ENCODE peak calls at places on chromosomes 12 and 14, in six cellular contexts. P is left lung, C is fibroblast of lung, K is astrocyte, J is K562, M is stomach. U is an unnamed sample.

GRCh38 chr14:29222671-29223268 is 456.2 kb downstream of the FOXG1 start:
- DNase-seq in P (no peak), C (peak), K (peak), J (no peak), M (no peak), U (no peak)

GRCh38 chr14:54200726-54201125 is 196.1 kb upstream of the CDKN3 start:
- DNase-seq in P (no peak), C (no peak), K (no peak), J (no peak), M (no peak), U (no peak)

GRCh38 chr14:74867673-74868072 is 8.3 kb downstream of the PROX2 start:
- DNase-seq in P (no peak), C (no peak), K (peak), J (no peak), M (no peak), U (no peak)

GRCh38 chr14:36279306-36280244 is 40.9 kb downstream of the MBIP start:
- DNase-seq in P (no peak), C (no peak), K (no peak), J (no peak), M (no peak), U (no peak)

GRCh38 chr12:45966486-45966885 is 23.9 kb downstream of the SCAF11 start:
- DNase-seq in P (no peak), C (peak), K (peak), J (no peak), M (no peak), U (no peak)

GRCh38 chr14:92516966-92517350 is 3.4 kb downstream of the RIN3 start:
- DNase-seq in P (no peak), C (no peak), K (no peak), J (no peak), M (no peak), U (no peak)

GRCh38 chr12:131749618-131750315 is 38.9 kb downstream of the SFSWAP start:
- DNase-seq in P (no peak), C (no peak), K (no peak), J (no peak), M (no peak), U (no peak)

GRCh38 chr14:74571441-74571841 is 40.6 kb downstream of the LTBP2 start:
- DNase-seq in P (no peak), C (peak), K (peak), J (no peak), M (no peak), U (no peak)

GRCh38 chr14:106790189-106791036 is 1264.0 kb downstream of the TMEM121 start:
- DNase-seq in P (peak), C (no peak), K (no peak), J (peak), M (peak), U (no peak)

GRCh38 chr14:92253381-92253894 is 69.5 kb upstream of the SLC24A4 start:
- DNase-seq in P (no peak), C (no peak), K (no peak), J (no peak), M (no peak), U (peak)

GRCh38 chr14:44775248-44775647 is 186.5 kb downstream of the KLHL28 start:
- DNase-seq in P (no peak), C (no peak), K (no peak), J (no peak), M (no peak), U (no peak)

DNA sequence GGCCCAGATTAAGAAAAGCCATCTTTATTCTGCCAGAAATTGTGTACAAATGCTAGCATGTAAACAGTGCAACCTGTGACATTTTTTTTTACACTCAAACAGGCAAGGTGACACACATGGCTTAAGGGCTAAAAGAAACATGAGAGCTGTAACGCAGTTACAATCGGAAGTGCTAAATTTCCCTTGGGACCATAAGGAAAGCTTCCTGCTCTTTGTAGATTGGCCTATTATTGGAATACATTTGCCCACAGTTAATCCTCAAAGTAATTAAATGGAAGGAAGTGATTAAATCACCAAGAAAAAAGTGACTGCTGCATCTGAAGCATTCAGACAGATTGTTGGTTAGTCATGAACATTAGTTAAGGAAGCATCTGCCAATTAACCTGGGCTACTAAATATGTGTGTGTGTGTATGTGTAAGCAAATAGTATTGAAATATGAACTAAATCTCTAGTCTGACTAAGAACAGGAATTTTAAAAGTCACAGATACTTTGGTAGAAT is 356.7 kb upstream of the ATP2B1 start:
- DNase-seq in P (no peak), C (no peak), K (no peak), J (no peak), M (no peak), U (no peak)
- H3K4me3 ChIP-seq in P (no peak), C (no peak), K (no peak), J (no peak), M (no peak), U (no peak)

GRCh38 chr12:119417440-119417839 is 82.9 kb downstream of the CCDC60 start:
- DNase-seq in P (no peak), C (no peak), K (no peak), J (no peak), M (no peak), U (no peak)
- TF ChIP-seq CTCF in P (no peak), C (no peak), K (no peak), J (no peak), M (no peak), U (no peak)

GRCh38 chr14:32940066-32940651 is 1.5 kb downstream of the NPAS3 start:
- DNase-seq in P (no peak), C (peak), K (peak), J (no peak), M (no peak), U (no peak)
- H3K27ac ChIP-seq in P (no peak), C (no peak), K (peak), J (no peak), M (peak), U (peak)

DNA sequence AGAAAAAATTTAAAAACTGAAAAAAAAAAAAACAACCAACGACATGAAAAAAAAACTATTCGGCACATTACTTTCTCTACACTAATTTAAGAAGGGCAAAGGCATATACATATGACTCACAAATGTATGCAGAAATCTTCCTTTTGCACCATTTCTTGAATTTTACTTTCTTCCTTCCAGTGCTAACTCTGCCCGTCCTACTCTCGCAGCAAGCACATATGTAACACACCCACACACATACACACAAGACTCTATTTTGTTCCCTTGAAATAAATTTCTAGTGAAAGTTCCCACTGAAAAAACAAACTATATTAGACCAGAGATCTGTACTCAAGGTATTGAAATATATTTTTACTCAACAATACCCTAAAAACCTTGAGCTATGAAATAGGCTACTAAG is 14.6 kb downstream of the BTG1 start:
- DNase-seq in P (no peak), C (no peak), K (no peak), J (no peak), M (no peak), U (no peak)
- H3K4me3 ChIP-seq in P (no peak), C (no peak), K (no peak), J (no peak), M (no peak), U (peak)

GRCh38 chr14:100708349-100709217 is 18.1 kb upstream of the DLK1 start:
- DNase-seq in P (peak), C (peak), K (no peak), J (no peak), M (peak), U (no peak)
- TF ChIP-seq CTCF in P (peak), C (no peak), K (no peak), J (no peak), M (peak), U (no peak)

GRCh38 chr14:47715330-47715729 is 39.9 kb upstream of the MDGA2 start:
- DNase-seq in P (no peak), C (peak), K (peak), J (no peak), M (no peak), U (no peak)
- H3K27ac ChIP-seq in P (no peak), C (no peak), K (no peak), J (no peak), M (no peak), U (no peak)

DNA sequence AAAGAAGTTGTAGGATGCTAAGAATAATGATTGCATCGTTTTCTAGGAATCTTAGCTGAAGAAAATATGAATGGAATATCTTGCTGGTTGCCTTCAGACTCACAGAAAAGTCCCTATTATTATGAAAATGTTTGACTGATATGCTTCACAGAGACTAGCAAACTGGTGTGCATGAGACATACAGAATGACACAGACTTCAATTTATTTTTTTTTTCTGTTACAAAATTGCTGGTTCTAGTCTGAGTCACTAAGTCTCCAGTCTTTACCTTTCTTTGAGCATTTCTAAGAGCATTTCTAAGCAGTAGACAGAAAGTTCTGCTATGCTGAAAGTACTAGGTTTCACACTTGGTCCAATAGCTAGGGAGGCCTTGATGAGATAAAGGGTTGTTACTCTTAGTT is 377.6 kb upstream of the ATP2B1 start:
- DNase-seq in P (no peak), C (no peak), K (no peak), J (no peak), M (no peak), U (no peak)
- H3K4me3 ChIP-seq in P (no peak), C (no peak), K (no peak), J (no peak), M (no peak), U (no peak)

DNA sequence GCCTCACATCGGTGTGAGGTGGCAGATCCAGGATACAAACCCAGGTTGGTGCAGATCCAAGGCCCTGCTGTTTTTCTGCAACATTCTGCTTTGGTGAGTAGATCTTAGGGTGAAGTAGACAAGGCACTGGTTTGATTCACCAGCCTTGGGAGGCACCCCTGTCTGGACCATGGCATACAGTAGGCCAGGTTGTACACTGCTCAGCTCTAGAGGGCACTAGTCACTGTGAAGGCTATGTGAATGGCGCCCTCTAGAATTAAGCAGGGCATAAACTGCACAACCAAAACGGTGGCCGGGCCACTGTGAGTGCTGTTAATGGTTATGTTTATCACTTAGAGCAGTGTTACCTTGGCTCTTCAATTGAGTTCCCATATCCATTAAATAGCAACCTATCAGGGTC is 280.6 kb upstream of the PWP1 start:
- DNase-seq in P (no peak), C (peak), K (peak), J (peak), M (no peak), U (no peak)
- TF ChIP-seq CTCF in P (no peak), C (peak), K (peak), J (peak), M (no peak), U (no peak)

DNA sequence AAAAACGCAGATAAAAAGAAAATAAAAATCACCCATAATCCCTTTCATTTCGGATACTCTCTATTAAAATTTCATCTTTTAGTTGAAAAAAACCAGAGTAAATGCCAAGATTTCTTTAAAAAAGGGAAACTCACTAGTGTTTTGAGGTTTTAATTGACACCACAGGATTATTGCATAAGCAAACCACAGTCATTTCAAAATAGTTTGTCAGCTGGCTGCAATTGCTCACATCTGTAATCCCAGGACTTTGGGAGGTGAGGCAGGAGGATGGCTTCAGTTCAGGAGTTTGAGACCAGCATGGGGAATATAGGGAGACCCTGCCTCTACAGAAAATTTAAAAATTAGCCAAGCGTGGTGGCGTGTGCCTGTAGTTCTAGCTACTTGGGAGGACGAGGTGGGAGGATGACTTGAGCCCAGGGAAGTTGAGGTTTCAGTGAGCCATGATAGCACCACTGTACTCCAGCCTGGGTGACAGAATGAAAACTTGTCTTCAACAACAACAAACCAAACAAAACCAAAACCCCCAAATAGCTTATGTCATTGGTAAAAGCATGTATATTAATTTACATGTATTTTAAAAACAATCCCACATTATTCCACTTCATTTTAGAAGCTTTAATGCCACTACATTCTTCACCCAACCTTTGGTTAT is 48.8 kb downstream of the SYNE2 start:
- DNase-seq in P (no peak), C (peak), K (peak), J (no peak), M (no peak), U (no peak)
- H3K27ac ChIP-seq in P (no peak), C (no peak), K (no peak), J (no peak), M (no peak), U (no peak)

GRCh38 chr12:105504286-105504685 is 173.8 kb downstream of the C12orf75 start:
- DNase-seq in P (no peak), C (no peak), K (no peak), J (no peak), M (no peak), U (no peak)
- H3K4me3 ChIP-seq in P (no peak), C (no peak), K (no peak), J (no peak), M (no peak), U (no peak)